ENCODE peak calls at places on chromosomes 13 and 19, in seven cellular contexts. U is CD8-positive, alpha-beta memory T cell; D is fibroblast of lung; X is transverse colon; K is Karpas-422; J is tibial nerve; B is CD4-positive, alpha-beta memory T cell. F is an unnamed sample. For H3K4me1, the result is how much of the 10 kb centered on the place peaks cover.

GRCh38 chr13:98532254-98532653 is 44.7 kb downstream of the STK24 start:
- DNase-seq in U (no peak), D (no peak), X (no peak), K (no peak), J (no peak), B (no peak), F (no peak)

GRCh38 chr13:25678398-25678797 is 306.6 kb downstream of the ATP8A2 start:
- DNase-seq in U (no peak), D (no peak), X (peak), K (peak), J (no peak), B (no peak), F (no peak)

GRCh38 chr19:14648506-14648905 is 26.1 kb downstream of the ADGRE3 start:
- DNase-seq in U (no peak), D (no peak), X (no peak), K (no peak), J (no peak), B (no peak), F (no peak)

GRCh38 chr19:10353793-10354391 is 14.5 kb upstream of the ICAM3 start:
- DNase-seq in U (no peak), D (peak), X (peak), K (peak), J (peak), B (peak), F (peak)

GRCh38 chr13:48595330-48596127 is 58.2 kb upstream of the CYSLTR2 start:
- DNase-seq in U (peak), D (peak), X (peak), K (peak), J (peak), B (peak), F (peak)

GRCh38 chr19:16112778-16113177 is 1.1 kb downstream of the RAB8A start:
- DNase-seq in U (no peak), D (no peak), X (no peak), K (no peak), J (no peak), B (no peak), F (no peak)

GRCh38 chr19:2051771-2052704 is 994 bp upstream of the MKNK2 start:
- DNase-seq in U (peak), D (peak), X (peak), K (peak), J (no peak), B (peak), F (peak)

GRCh38 chr13:112248406-112248760 is 127.8 kb upstream of the SPACA7 start:
- DNase-seq in U (no peak), D (no peak), X (no peak), K (no peak), J (no peak), B (no peak), F (no peak)

GRCh38 chr19:47658431-47659383 is 49.8 kb downstream of the BICRA start:
- DNase-seq in U (no peak), D (no peak), X (peak), K (no peak), J (no peak), B (no peak), F (peak)

GRCh38 chr13:39481493-39481892 is 121.5 kb downstream of the LHFPL6 start:
- DNase-seq in U (no peak), D (no peak), X (no peak), K (no peak), J (no peak), B (no peak), F (peak)

GRCh38 chr19:6032827-6033226 is 54.9 kb upstream of the RANBP3 start:
- DNase-seq in U (no peak), D (no peak), X (no peak), K (no peak), J (no peak), B (no peak), F (no peak)

GRCh38 chr13:27233964-27234363 is 17.4 kb upstream of the RPL21 start:
- DNase-seq in U (no peak), D (no peak), X (no peak), K (no peak), J (no peak), B (no peak), F (no peak)

GRCh38 chr19:19026299-19026971 is 6.9 kb downstream of the SUGP2 start:
- DNase-seq in U (no peak), D (no peak), X (no peak), K (peak), J (peak), B (no peak), F (no peak)
- H3K27ac ChIP-seq in U (no peak), D (no peak), X (no peak), K (no peak), J (no peak), B (no peak), F (no peak)

GRCh38 chr19:8902520-8902919 is 70.3 kb downstream of the MBD3L1 start:
- DNase-seq in U (no peak), D (no peak), X (no peak), K (no peak), J (no peak), B (no peak), F (no peak)
- H3K4me3 ChIP-seq in U (no peak), D (no peak), X (no peak), K (no peak), J (no peak), B (no peak), F (no peak)

GRCh38 chr13:32264407-32264806 is 50.8 kb downstream of the ZAR1L start:
- DNase-seq in U (no peak), D (peak), X (peak), K (peak), J (peak), B (no peak), F (peak)

GRCh38 chr13:32262165-32262564 is 53.0 kb downstream of the ZAR1L start:
- DNase-seq in U (no peak), D (no peak), X (no peak), K (no peak), J (no peak), B (no peak), F (no peak)

GRCh38 chr13:32261567-32261966 is 53.6 kb downstream of the ZAR1L start:
- DNase-seq in U (no peak), D (peak), X (peak), K (peak), J (peak), B (no peak), F (peak)

GRCh38 chr13:32265726-32266125 is 49.4 kb downstream of the ZAR1L start:
- DNase-seq in U (no peak), D (no peak), X (no peak), K (no peak), J (no peak), B (no peak), F (no peak)

GRCh38 chr13:32262619-32263018 is 52.5 kb downstream of the ZAR1L start:
- DNase-seq in U (no peak), D (no peak), X (no peak), K (peak), J (no peak), B (no peak), F (no peak)
- H3K4me1 ChIP-seq in U (under half), D (under half), X (under half), K (under half), J (under half), B (under half), F (under half)

GRCh38 chr19:33435706-33436359 is 62.3 kb downstream of the CEBPG start:
- DNase-seq in U (no peak), D (no peak), X (no peak), K (no peak), J (no peak), B (no peak), F (peak)

GRCh38 chr19:33437351-33438015 is 64.0 kb downstream of the CEBPG start:
- DNase-seq in U (no peak), D (no peak), X (no peak), K (no peak), J (no peak), B (no peak), F (peak)

GRCh38 chr19:33436360-33437345 is 63.1 kb downstream of the CEBPG start:
- DNase-seq in U (no peak), D (no peak), X (no peak), K (no peak), J (no peak), B (no peak), F (peak)

GRCh38 chr19:33434090-33434885 is 60.8 kb downstream of the CEBPG start:
- DNase-seq in U (no peak), D (no peak), X (no peak), K (no peak), J (no peak), B (no peak), F (peak)

GRCh38 chr19:33434886-33435705 is 61.6 kb downstream of the CEBPG start:
- DNase-seq in U (no peak), D (peak), X (no peak), K (no peak), J (no peak), B (no peak), F (peak)
- H3K27ac ChIP-seq in U (no peak), D (no peak), X (no peak), K (no peak), J (no peak), B (no peak), F (no peak)

F was measured in right cardiac atrium.